ENCODE peak calls at places on chromosome 11, in nine cellular contexts. N, U, L, D, F, K, Z, S and B are unnamed samples. For H3K27me3, the result is how much of the 10 kb centered on the place peaks cover.

GRCh38 chr11:129894281-129895125 is 875 bp downstream of the NFRKB start:
- DNase-seq in Z (no peak), N (no peak), S (no peak), D (peak), F (peak), L (no peak), U (peak), K (no peak), B (no peak)

GRCh38 chr11:12922418-12922817 is 86.7 kb upstream of the RASSF10 start:
- DNase-seq in S (no peak), U (no peak), F (peak), L (no peak), D (no peak), Z (no peak), K (no peak), N (no peak), B (no peak)

GRCh38 chr11:77407613-77408012 is 66.3 kb downstream of the PAK1 start:
- DNase-seq in Z (peak), F (peak), N (peak), D (peak), K (no peak), U (no peak), S (peak), L (peak), B (peak)

GRCh38 chr11:1234054-1234720 is 11.3 kb downstream of the MUC5B start:
- DNase-seq in S (no peak), U (no peak), K (no peak), N (no peak), L (no peak), D (no peak), F (no peak), Z (no peak), B (no peak)

GRCh38 chr11:128707671-128708070 is 13.8 kb downstream of the FLI1 start:
- DNase-seq in K (no peak), F (peak), L (no peak), D (no peak), U (no peak), S (no peak), N (no peak), Z (no peak), B (peak)

GRCh38 chr11:62985351-62985750 is 584 bp upstream of the SLC22A6 start:
- DNase-seq in D (no peak), L (no peak), K (no peak), U (no peak), F (no peak), N (no peak), S (no peak), Z (no peak), B (no peak)

GRCh38 chr11:77506857-77507256 is 33.0 kb upstream of the PAK1 start:
- DNase-seq in U (no peak), F (peak), L (no peak), D (peak), K (no peak), Z (no peak), N (peak), S (peak), B (no peak)

GRCh38 chr11:85752890-85753581 is 57.9 kb downstream of the SYTL2 start:
- DNase-seq in D (no peak), K (peak), N (no peak), Z (no peak), U (peak), F (no peak), S (peak), L (no peak), B (no peak)

GRCh38 chr11:74134661-74135515 is 35.9 kb downstream of the C2CD3 start:
- DNase-seq in N (peak), F (peak), Z (no peak), U (no peak), D (peak), L (no peak), S (no peak), K (no peak), B (no peak)

GRCh38 chr11:67252831-67253239 is 13.4 kb upstream of the GRK2 start:
- DNase-seq in F (peak), K (no peak), N (no peak), L (peak), U (no peak), S (peak), D (no peak), Z (no peak), B (peak)

GRCh38 chr11:10407749-10408472 is 47.2 kb upstream of the AMPD3 start:
- DNase-seq in K (no peak), S (no peak), L (no peak), N (no peak), U (no peak), Z (no peak), F (no peak), D (no peak), B (no peak)

GRCh38 chr11:93585758-93586157 is 42.6 kb upstream of the SMCO4 start:
- DNase-seq in U (no peak), S (no peak), Z (no peak), L (no peak), D (no peak), N (no peak), K (no peak), F (peak), B (peak)

GRCh38 chr11:112783945-112784322 is 177.3 kb upstream of the NCAM1 start:
- DNase-seq in Z (no peak), U (no peak), F (peak), S (no peak), K (no peak), L (no peak), N (no peak), D (no peak), B (no peak)

GRCh38 chr11:123531325-123531724 is 101.3 kb downstream of the GRAMD1B start:
- DNase-seq in U (no peak), S (no peak), D (no peak), F (no peak), N (no peak), K (no peak), L (no peak), Z (no peak), B (no peak)

GRCh38 chr11:63882555-63883242 is 34.3 kb downstream of the RCOR2 start:
- DNase-seq in K (peak), D (no peak), L (no peak), Z (no peak), U (peak), N (no peak), S (no peak), F (peak), B (no peak)

GRCh38 chr11:126152586-126152985 is 58.9 kb downstream of the RPUSD4 start:
- DNase-seq in S (peak), Z (no peak), D (no peak), U (no peak), L (no peak), F (no peak), N (no peak), K (no peak), B (peak)

GRCh38 chr11:64538501-64538951 is 52.5 kb upstream of the SLC22A12 start:
- DNase-seq in F (no peak), Z (no peak), D (no peak), U (no peak), S (no peak), N (no peak), L (no peak), K (no peak), B (no peak)

GRCh38 chr11:1549355-1550330 is 22.4 kb downstream of the DUSP8 start:
- DNase-seq in Z (no peak), L (no peak), U (no peak), D (no peak), N (no peak), F (no peak), K (no peak), S (no peak), B (no peak)

GRCh38 chr11:78370406-78371172 is 47.0 kb downstream of the GAB2 start:
- DNase-seq in L (no peak), F (no peak), N (no peak), S (peak), K (no peak), Z (no peak), U (no peak), D (peak), B (peak)

GRCh38 chr11:57154718-57155117 is 27.0 kb upstream of the LRRC55 start:
- DNase-seq in S (no peak), Z (no peak), U (no peak), L (no peak), K (no peak), N (no peak), F (no peak), D (no peak), B (peak)

GRCh38 chr11:130448416-130449068 is at the start of gene ADAMTS15:
- DNase-seq in L (peak), F (peak), Z (no peak), K (no peak), U (no peak), S (peak), N (peak), D (peak), B (peak)

GRCh38 chr11:120773501-120774031 is 250.3 kb upstream of the TBCEL start:
- DNase-seq in S (peak), U (no peak), Z (no peak), K (no peak), N (no peak), F (peak), D (no peak), L (no peak), B (no peak)

DNA sequence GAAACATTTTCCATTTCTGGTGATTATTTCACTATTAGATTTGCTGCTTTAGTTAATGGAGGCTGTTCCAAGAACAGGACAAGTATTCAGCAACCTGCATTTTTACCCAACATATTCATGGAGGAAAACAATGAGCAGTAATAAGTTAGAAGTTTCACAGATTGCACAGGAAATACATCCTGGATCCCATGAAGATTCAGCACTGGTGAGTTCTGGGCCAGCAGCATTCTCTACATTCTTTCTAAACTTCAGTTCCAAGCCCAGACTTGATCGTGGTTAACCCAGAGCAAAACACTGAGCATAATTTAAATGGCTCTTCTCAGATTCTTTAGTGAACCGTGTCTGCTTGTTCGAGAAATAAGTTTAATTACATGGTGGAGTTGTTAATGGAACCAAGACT is 3.8 kb downstream of the FJX1 start:
- DNase-seq in U (no peak), D (peak), N (no peak), L (no peak), S (peak), Z (no peak), F (peak), K (no peak), B (peak)
- H3K27me3 ChIP-seq in U (under half), D (under half), N (under half), L (under half), S (under half), Z (under half), F (under half), K (under half), B (under half)

GRCh38 chr11:111301004-111301839 is 2.9 kb downstream of the POU2AF3 start:
- DNase-seq in N (no peak), D (no peak), L (no peak), K (no peak), F (no peak), Z (no peak), S (no peak), U (no peak), B (no peak)

GRCh38 chr11:111303476-111303875 is 5.1 kb downstream of the POU2AF3 start:
- DNase-seq in N (no peak), S (no peak), L (peak), Z (no peak), D (no peak), U (no peak), F (peak), K (no peak), B (peak)

GRCh38 chr11:111300569-111300968 is 2.2 kb downstream of the POU2AF3 start:
- DNase-seq in F (no peak), S (no peak), D (no peak), Z (no peak), N (no peak), K (no peak), U (no peak), L (no peak), B (no peak)

GRCh38 chr11:111302298-111302697 is 4.0 kb downstream of the POU2AF3 start:
- DNase-seq in K (no peak), Z (no peak), F (no peak), S (no peak), N (no peak), D (no peak), U (no peak), L (no peak), B (no peak)

GRCh38 chr11:111301840-111302113 is 3.4 kb downstream of the POU2AF3 start:
- DNase-seq in S (no peak), D (no peak), L (no peak), N (no peak), K (no peak), Z (no peak), F (no peak), U (no peak), B (no peak)
- H3K27me3 ChIP-seq in S (half or more), D (under half), L (under half), N (under half), K (under half), Z (under half), F (under half), U (under half), B (under half)

GRCh38 chr11:124754710-124755109 is 2.7 kb upstream of the VSIG2 start:
- DNase-seq in U (no peak), S (no peak), L (no peak), K (no peak), Z (no peak), F (no peak), D (no peak), N (no peak), B (no peak)
- H3K27me3 ChIP-seq in U (under half), S (under half), L (under half), K (under half), Z (under half), F (under half), D (under half), N (under half), B (half or more)

DNA sequence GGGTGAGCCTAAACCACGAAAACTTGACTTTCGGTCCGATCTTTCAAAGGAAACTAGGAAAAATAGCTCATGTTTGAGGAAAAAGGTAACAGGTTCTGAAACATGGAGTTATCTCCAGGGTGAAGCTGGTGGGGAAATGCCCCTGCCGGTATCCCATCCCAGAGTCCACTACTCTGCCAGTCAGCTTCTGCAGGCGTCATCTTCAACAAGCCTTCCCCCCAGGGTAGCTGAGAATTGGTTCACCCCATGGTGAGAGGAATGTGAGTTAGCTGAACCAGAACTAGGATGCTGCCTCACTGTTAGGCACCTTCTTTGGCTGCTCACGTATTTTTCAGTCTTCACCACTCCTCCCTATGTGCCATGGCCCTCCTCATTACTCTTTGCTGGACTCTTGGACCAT is 1.1 kb downstream of the GVQW3 start:
- DNase-seq in U (no peak), F (no peak), Z (no peak), L (no peak), K (no peak), S (no peak), D (no peak), N (no peak), B (no peak)
- H3K27me3 ChIP-seq in U (under half), F (under half), Z (under half), L (under half), K (under half), S (under half), D (under half), N (under half), B (under half)

GRCh38 chr11:4454031-4454430 is 4.9 kb downstream of the OR52K2 start:
- DNase-seq in S (no peak), K (no peak), Z (no peak), U (no peak), L (no peak), N (no peak), D (no peak), F (no peak), B (no peak)
- H3K27me3 ChIP-seq in S (under half), K (under half), Z (under half), U (under half), L (under half), N (under half), D (under half), F (under half), B (under half)

GRCh38 chr11:71309181-71309580 is 56.8 kb upstream of the SHANK2 start:
- DNase-seq in S (no peak), L (no peak), F (no peak), U (no peak), Z (no peak), D (no peak), N (no peak), K (no peak), B (no peak)
- H3K27me3 ChIP-seq in S (under half), L (under half), F (under half), U (under half), Z (under half), D (under half), N (under half), K (under half), B (under half)

DNA sequence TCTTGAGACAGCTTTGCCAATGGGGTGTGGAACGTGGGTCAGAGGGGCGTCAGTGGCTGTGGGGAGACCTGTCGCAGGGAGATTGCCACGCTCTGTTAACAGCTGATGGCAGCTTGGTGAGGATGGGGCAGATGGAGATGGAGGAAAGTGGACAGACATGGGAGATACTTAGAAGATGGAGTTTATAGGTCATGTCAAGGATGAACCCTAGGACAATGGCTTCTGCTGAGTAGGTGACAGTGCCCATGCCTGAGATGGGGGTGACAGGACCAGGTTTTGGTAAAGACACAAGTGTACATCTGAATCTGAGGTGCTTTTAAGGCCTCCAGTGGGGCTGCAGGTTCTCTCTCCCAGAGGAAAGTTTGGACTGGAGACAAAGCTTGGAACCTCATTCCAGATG is 51.5 kb upstream of the ACCSL start:
- DNase-seq in L (no peak), K (no peak), N (no peak), S (no peak), F (no peak), U (no peak), Z (no peak), D (no peak), B (no peak)
- H3K27me3 ChIP-seq in L (under half), K (under half), N (under half), S (under half), F (under half), U (under half), Z (under half), D (under half), B (under half)

GRCh38 chr11:131464024-131464423 is 93.6 kb downstream of the NTM start:
- DNase-seq in L (no peak), U (no peak), Z (no peak), S (no peak), K (no peak), N (no peak), F (no peak), D (no peak), B (no peak)

GRCh38 chr11:131465056-131465455 is 94.6 kb downstream of the NTM start:
- DNase-seq in Z (no peak), U (no peak), S (no peak), K (no peak), F (no peak), N (no peak), L (no peak), D (no peak), B (no peak)

GRCh38 chr11:131465746-131466145 is 95.3 kb downstream of the NTM start:
- DNase-seq in N (no peak), F (no peak), L (no peak), K (no peak), U (no peak), Z (no peak), D (no peak), S (no peak), B (no peak)

GRCh38 chr11:131463609-131464008 is 93.2 kb downstream of the NTM start:
- DNase-seq in Z (no peak), N (no peak), U (no peak), K (no peak), F (no peak), L (no peak), D (no peak), S (no peak), B (no peak)

GRCh38 chr11:131464481-131464880 is 94.1 kb downstream of the NTM start:
- DNase-seq in N (no peak), F (no peak), K (no peak), Z (no peak), U (no peak), S (no peak), L (no peak), D (no peak), B (no peak)
- H3K27me3 ChIP-seq in N (under half), F (under half), K (under half), Z (under half), U (under half), S (under half), L (under half), D (under half), B (under half)